ENCODE peak calls at places on chromosomes 11 and 22, in six cellular contexts. P is esophagus squamous epithelium; F is HCEC 1CT; G is pancreas; O is activated CD8-positive, alpha-beta T cell treated with anti-CD3 and anti-CD28 coated beads, Interleukin-2, amount 10 ng/mL, durations not matched to agents 7 days and 5 days; J is activated T-helper 1 cell treated with anti-CD3 and anti-CD28 coated beads, Interleukin-12 subunit alpha, Interleukin-12 subunit beta, Interleukin-2, Interleukin-4 antibody, amounts not matched to agents 30 ng/mL and 10 ng/mL and 1 ng/mL, durations not matched to agents 14 hours and 24 hours and 36 hours. D is an unnamed sample.

GRCh38 chr22:37498289-37498909 is 12.2 kb upstream of the MFNG start:
- DNase-seq in P (no peak), F (no peak), G (peak), O (peak), J (peak), D (peak)

GRCh38 chr11:83459802-83460201 is 173.6 kb upstream of the CCDC90B start:
- DNase-seq in P (no peak), F (no peak), G (no peak), O (no peak), J (no peak), D (no peak)

GRCh38 chr11:17846852-17847453 is 112.4 kb downstream of the KCNC1 start:
- DNase-seq in P (no peak), F (peak), G (no peak), O (no peak), J (no peak), D (peak)

GRCh38 chr11:111329306-111330204 is 31.2 kb downstream of the POU2AF3 start:
- DNase-seq in P (no peak), F (no peak), G (no peak), O (no peak), J (no peak), D (peak)

GRCh38 chr11:120740424-120740823 is 228.9 kb downstream of the GRIK4 start:
- DNase-seq in P (no peak), F (no peak), G (no peak), O (no peak), J (no peak), D (no peak)

GRCh38 chr22:48749555-48750227 is 1078.0 kb downstream of the BRD1 start:
- DNase-seq in P (no peak), F (no peak), G (no peak), O (peak), J (no peak), D (no peak)

GRCh38 chr11:1296287-1296686 is 13.1 kb downstream of the TOLLIP start:
- DNase-seq in P (no peak), F (no peak), G (peak), O (no peak), J (no peak), D (no peak)

GRCh38 chr11:114774599-114775365 is 96.5 kb downstream of the NXPE2 start:
- DNase-seq in P (no peak), F (no peak), G (no peak), O (no peak), J (no peak), D (peak)

GRCh38 chr22:23158516-23159286 is 13.4 kb downstream of the RAB36 start:
- DNase-seq in P (no peak), F (no peak), G (no peak), O (no peak), J (no peak), D (no peak)

GRCh38 chr22:46067159-46068111 is 82.9 kb upstream of the PPARA start:
- DNase-seq in P (no peak), F (no peak), G (peak), O (no peak), J (no peak), D (no peak)

GRCh38 chr11:115696472-115697011 is 192.3 kb upstream of the CADM1 start:
- DNase-seq in P (no peak), F (no peak), G (no peak), O (no peak), J (no peak), D (no peak)

GRCh38 chr22:31106651-31107205 is 640 bp downstream of the SELENOM start:
- DNase-seq in P (no peak), F (peak), G (no peak), O (no peak), J (no peak), D (no peak)

D was measured in thyroid gland.